ENCODE peak calls at places on chromosomes 16 and 17, in six cellular contexts. X is stimulated activated CD8-positive, alpha-beta memory T cell treated with anti-CD3 and anti-CD28 coated beads, Interleukin-7, amount 100 ng/mL, for 1 hour; E is cardiac septum; V is skeletal muscle cell; S is stimulated activated CD4-positive, alpha-beta T cell treated with anti-CD3 and anti-CD28 coated beads, Interleukin-1b, Interleukin-23, amount 100 ng/mL, for 24 hours; P is heart right ventricle. L is an unnamed sample.

GRCh38 chr17:58415371-58416055 is 1.8 kb downstream of the RNF43 start:
- DNase-seq in X (no peak), E (no peak), V (no peak), S (no peak), P (no peak), L (peak)

GRCh38 chr17:77366558-77367245 is 225.9 kb downstream of the SEC14L1 start:
- DNase-seq in X (no peak), E (peak), V (no peak), S (no peak), P (peak), L (no peak)

GRCh38 chr16:87233928-87234327 is 83.3 kb downstream of the C16orf95 start:
- DNase-seq in X (no peak), E (no peak), V (no peak), S (no peak), P (no peak), L (peak)

GRCh38 chr17:56594528-56595418 is 1.3 kb downstream of the NOG start:
- DNase-seq in X (no peak), E (no peak), V (no peak), S (no peak), P (no peak), L (no peak)

GRCh38 chr17:27294689-27295630 is 1.0 kb downstream of the WSB1 start:
- DNase-seq in X (no peak), E (no peak), V (peak), S (no peak), P (peak), L (peak)

GRCh38 chr16:28553776-28554633 is at the start of gene SGF29:
- DNase-seq in X (peak), E (peak), V (peak), S (peak), P (peak), L (peak)

GRCh38 chr16:85330694-85331188 is 218.5 kb upstream of the CIBAR2 start:
- DNase-seq in X (no peak), E (no peak), V (peak), S (no peak), P (no peak), L (peak)

GRCh38 chr16:84205976-84206691 is 15.2 kb downstream of the ADAD2 start:
- DNase-seq in X (no peak), E (no peak), V (no peak), S (no peak), P (no peak), L (no peak)

L was measured in Caco-2.